ENCODE peak calls at places on chromosomes 2 and 18, in ten cellular contexts. S is psoas muscle, L is astrocyte, C is kidney, P is PC-9, K is adrenal gland, N is H9, W is tibial artery, M is transverse colon, Y is endodermal cell. F is an unnamed sample.

GRCh38 chr2:181656450-181657261 is at the start of gene CERKL:
- DNase-seq in S (peak; percentile 17), L (peak; percentile 14), C (peak; percentile 93), P (peak; percentile 48), K (peak; percentile 5), N (peak; percentile 90), W (no peak), M (peak; percentile 38), Y (peak; percentile 92), F (peak; percentile 36)

GRCh38 chr18:63206433-63207153 is 113.0 kb downstream of the BCL2 start:
- DNase-seq in S (no peak), L (no peak), C (no peak), P (no peak), K (no peak), N (no peak), W (no peak), M (no peak), Y (no peak), F (no peak)

GRCh38 chr2:44566059-44566458 is 204.3 kb downstream of the CAMKMT start:
- DNase-seq in S (no peak), L (no peak), C (no peak), P (no peak), K (no peak), N (no peak), W (no peak), M (no peak), Y (no peak), F (no peak)

GRCh38 chr2:196259507-196260481 is 88.4 kb upstream of the STK17B start:
- DNase-seq in S (no peak), L (peak; percentile 98), C (no peak), P (no peak), K (peak; percentile 58), N (no peak), W (no peak), M (no peak), Y (no peak), F (no peak)

GRCh38 chr2:94994914-94995236 is 30.6 kb upstream of the MAL start:
- DNase-seq in S (no peak), L (no peak), C (no peak), P (no peak), K (no peak), N (no peak), W (no peak), M (no peak), Y (no peak), F (no peak)

GRCh38 chr2:18299423-18300212 is 260.8 kb downstream of the RDH14 start:
- DNase-seq in S (no peak), L (peak; percentile 99), C (no peak), P (peak; percentile 99), K (peak; percentile 12), N (peak; percentile 31), W (no peak), M (no peak), Y (peak; percentile 65), F (no peak)

GRCh38 chr2:128215897-128216645 is 102.6 kb downstream of the HS6ST1 start:
- DNase-seq in S (no peak), L (peak; percentile 47), C (no peak), P (no peak), K (no peak), N (no peak), W (no peak), M (no peak), Y (no peak), F (no peak)

GRCh38 chr2:224968051-224968450 is 74.2 kb downstream of the DOCK10 start:
- DNase-seq in S (no peak), L (no peak), C (no peak), P (no peak), K (no peak), N (no peak), W (no peak), M (no peak), Y (no peak), F (no peak)

GRCh38 chr2:236933351-236933750 is 152.3 kb upstream of the COPS8 start:
- DNase-seq in S (no peak), L (no peak), C (no peak), P (no peak), K (no peak), N (no peak), W (no peak), M (no peak), Y (no peak), F (no peak)

DNA sequence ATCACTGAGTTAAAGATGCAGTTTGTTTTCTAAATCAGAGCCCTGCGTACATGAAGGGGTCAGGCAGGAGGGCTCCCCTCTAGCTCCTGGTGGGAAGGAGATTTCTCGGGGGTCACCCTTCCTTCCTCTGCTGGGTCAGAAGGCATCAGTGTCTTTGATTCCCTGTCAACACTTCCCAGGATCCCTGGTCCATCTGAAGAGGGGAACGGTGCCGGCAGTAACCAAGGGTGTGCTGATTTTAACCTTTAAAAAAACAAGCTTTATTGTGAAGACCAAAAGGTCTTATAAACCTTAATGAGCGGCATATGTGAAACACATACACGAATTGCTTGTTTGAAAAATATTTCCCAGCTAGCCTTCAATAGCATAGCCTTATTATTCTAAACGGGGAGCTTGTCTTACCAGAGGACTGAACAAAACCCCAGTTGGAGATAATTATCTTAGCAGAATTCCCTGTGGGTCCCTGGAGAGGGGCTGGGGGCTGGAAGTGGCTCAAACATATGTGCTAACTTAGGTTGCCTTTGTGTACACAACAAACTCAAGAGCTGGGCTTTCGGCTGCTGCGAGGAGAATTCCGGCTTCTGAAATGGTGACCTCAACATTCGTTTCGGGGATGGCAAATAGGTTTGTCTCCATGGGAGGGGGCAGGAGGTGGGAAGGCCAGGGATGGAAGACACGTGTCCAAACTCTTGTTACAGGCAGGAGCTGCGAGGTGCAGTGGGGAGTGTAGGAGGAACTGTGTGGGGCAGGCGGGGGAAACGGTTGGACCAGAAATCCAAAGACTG is 114.9 kb upstream of the MYCN start:
- DNase-seq in S (no peak), L (no peak), C (no peak), P (no peak), K (no peak), N (no peak), W (no peak), M (no peak), Y (no peak), F (no peak)
- H3K4me1 ChIP-seq in S (no peaks in the 10 kb centered on the region), L (no peaks in the 10 kb centered on the region), C (peaks cover 8% of the 10 kb centered on the region), P (no peaks in the 10 kb centered on the region), K (no peaks in the 10 kb centered on the region), N (no peaks in the 10 kb centered on the region), W (no peaks in the 10 kb centered on the region), M (no peaks in the 10 kb centered on the region), Y (no peaks in the 10 kb centered on the region), F (no peaks in the 10 kb centered on the region)

GRCh38 chr2:172281648-172282576 is 145.5 kb upstream of the ITGA6 start:
- DNase-seq in S (no peak), L (peak; percentile 82), C (no peak), P (no peak), K (no peak), N (no peak), W (no peak), M (no peak), Y (no peak), F (no peak)

GRCh38 chr2:172278642-172279041 is 148.7 kb upstream of the ITGA6 start:
- DNase-seq in S (no peak), L (no peak), C (no peak), P (no peak), K (no peak), N (no peak), W (no peak), M (no peak), Y (no peak), F (no peak)

GRCh38 chr2:172279214-172279613 is 148.2 kb upstream of the ITGA6 start:
- DNase-seq in S (no peak), L (no peak), C (no peak), P (no peak), K (no peak), N (no peak), W (no peak), M (no peak), Y (no peak), F (no peak)

GRCh38 chr2:172280820-172281454 is 146.4 kb upstream of the ITGA6 start:
- DNase-seq in S (no peak), L (no peak), C (no peak), P (no peak), K (peak; percentile 61), N (no peak), W (no peak), M (peak; percentile 24), Y (no peak), F (no peak)

GRCh38 chr2:172279843-172280242 is 147.5 kb upstream of the ITGA6 start:
- DNase-seq in S (no peak), L (no peak), C (no peak), P (peak; percentile 45), K (no peak), N (no peak), W (no peak), M (no peak), Y (no peak), F (no peak)
- TF ChIP-seq CTCF in S (no peak), L (no peak), C (no peak), P (peak; percentile 16), K (no peak), N (no peak), W (no peak), M (no peak), Y (no peak), F (no peak)

DNA sequence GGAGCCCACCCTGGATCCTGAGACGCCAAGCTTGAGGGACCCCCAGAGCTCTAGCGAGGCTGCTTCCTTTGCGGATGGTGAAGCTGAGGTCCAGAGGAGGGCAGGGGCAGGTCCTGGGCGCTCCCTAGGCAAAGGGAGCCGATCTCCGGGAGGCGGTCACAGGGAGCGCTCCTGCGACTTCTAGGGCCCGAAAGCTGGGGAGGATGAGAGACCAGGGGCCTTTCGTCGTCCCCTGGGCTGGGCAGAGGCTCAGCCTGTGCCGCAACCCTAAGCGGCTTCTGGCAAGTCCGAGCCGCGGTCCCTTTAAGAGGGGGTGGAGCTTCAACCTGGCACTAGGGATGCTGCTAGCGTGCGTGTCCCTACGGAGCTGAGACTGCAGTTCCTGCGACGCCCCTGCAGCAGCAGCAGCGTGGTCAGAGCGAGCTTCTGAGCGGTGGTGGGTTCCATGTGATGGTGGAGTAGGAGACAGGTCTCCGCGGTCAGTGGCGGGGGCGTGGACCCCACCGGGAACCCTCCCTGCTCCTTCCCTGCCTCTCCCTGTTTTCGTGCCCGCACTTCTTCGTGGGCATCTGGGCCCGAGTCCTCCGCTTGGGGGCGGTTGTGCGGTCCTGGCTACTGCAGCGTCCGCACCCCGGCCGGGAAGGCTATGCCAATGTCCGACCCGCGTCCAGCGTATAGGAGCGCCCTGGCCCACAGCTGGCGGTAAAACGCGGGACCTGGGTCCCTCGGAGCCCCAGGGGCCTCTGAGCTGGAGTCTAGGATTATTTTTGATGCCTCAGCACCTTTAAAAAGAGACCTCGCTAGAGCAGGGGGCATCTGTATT is 154.6 kb downstream of the CCDC74A start:
- DNase-seq in S (peak; percentile 85), L (peak; percentile 77), C (peak; percentile 90), P (peak; percentile 51), K (peak; percentile 88), N (peak; percentile 93), W (peak; percentile 90), M (peak; percentile 86), Y (peak; percentile 95), F (peak; percentile 80)
- H3K27ac ChIP-seq in S (peak overlapping the region; percentile 80), L (peak overlapping the region; percentile 99), C (peak overlapping the region; percentile 43), P (no peak overlapping the region), K (no peak overlapping the region), N (no peak overlapping the region), W (peak overlapping the region; percentile 88), M (peak overlapping the region; percentile 80), Y (no peak overlapping the region), F (peak overlapping the region; percentile 42)

DNA sequence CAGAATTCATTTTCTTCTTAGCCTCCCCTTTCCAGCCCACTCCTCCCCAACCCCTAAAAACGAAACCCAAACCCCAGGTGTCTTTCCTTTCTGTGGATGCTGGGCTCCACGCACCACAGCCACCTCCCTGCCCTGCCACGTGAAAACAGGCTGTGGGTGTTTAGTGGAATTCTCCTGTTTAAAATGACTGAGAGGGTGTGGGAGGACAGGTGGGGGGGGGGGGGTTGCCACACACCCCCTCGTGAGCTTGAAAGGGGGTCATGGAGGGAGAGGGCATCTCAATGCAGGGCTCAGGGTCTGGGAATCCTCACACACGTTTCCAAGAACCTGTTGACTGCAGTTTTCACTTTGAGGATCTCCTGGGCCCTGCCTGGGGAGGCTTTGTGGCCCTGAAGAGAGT is 110.3 kb downstream of the FAM210A start:
- DNase-seq in S (no peak), L (no peak), C (no peak), P (no peak), K (no peak), N (no peak), W (no peak), M (no peak), Y (no peak), F (no peak)
- H3K4me1 ChIP-seq in S (peaks cover 17% of the 10 kb centered on the region), L (peaks cover 11% of the 10 kb centered on the region), C (peaks cover 5% of the 10 kb centered on the region), P (no peaks in the 10 kb centered on the region), K (no peaks in the 10 kb centered on the region), N (no peaks in the 10 kb centered on the region), W (peaks cover 9% of the 10 kb centered on the region), M (peaks cover 8% of the 10 kb centered on the region), Y (peaks cover 10% of the 10 kb centered on the region), F (peaks cover 28% of the 10 kb centered on the region)